ENCODE peak calls at places on chromosomes 16 and 17, in four cellular contexts. T, G, P and I are unnamed samples.

GRCh38 chr17:17351901-17352781 is 49.0 kb downstream of the NT5M start:
- DNase-seq in P (peak; percentile 93), T (peak; percentile 16), G (no peak), I (no peak)

GRCh38 chr17:57121308-57122042 is 36.4 kb downstream of the AKAP1 start:
- DNase-seq in P (peak; percentile 38), T (peak; percentile 41), G (no peak), I (no peak)

GRCh38 chr16:22322741-22323140 is 25.5 kb downstream of the POLR3E start:
- DNase-seq in T (no peak), G (no peak), P (no peak), I (no peak)

GRCh38 chr17:40551874-40552768 is 13.2 kb downstream of the CCR7 start:
- DNase-seq in P (peak; percentile 65), T (peak; percentile 29), G (peak; percentile 47), I (no peak)

GRCh38 chr17:58052951-58053715 is 30.1 kb upstream of the DYNLL2 start:
- DNase-seq in G (no peak), T (no peak), P (no peak), I (no peak)

GRCh38 chr17:68535903-68536302 is 23.7 kb downstream of the PRKAR1A start:
- DNase-seq in P (no peak), T (no peak), G (no peak), I (no peak)

GRCh38 chr16:3618782-3619166 is 7.4 kb upstream of the SLX4 start:
- DNase-seq in P (no peak), G (no peak), T (peak; percentile 24), I (no peak)

GRCh38 chr16:491225-491919 is 36.1 kb upstream of the CAPN15 start:
- DNase-seq in T (no peak), G (no peak), P (no peak), I (no peak)

GRCh38 chr17:79231766-79232287 is 157.2 kb downstream of the ENGASE start:
- DNase-seq in P (no peak), T (no peak), G (no peak), I (no peak)

GRCh38 chr16:79434771-79435170 is 165.8 kb downstream of the MAF start:
- DNase-seq in G (no peak), T (no peak), P (no peak), I (no peak)

GRCh38 chr17:51439395-51440229 is 179.3 kb downstream of the UTP18 start:
- DNase-seq in T (no peak), G (no peak), P (no peak), I (no peak)

GRCh38 chr17:40726919-40727318 is 23.4 kb upstream of the KRT24 start:
- DNase-seq in G (no peak), T (no peak), P (no peak), I (no peak)

GRCh38 chr17:75064460-75064859 is 17.4 kb downstream of the KCTD2 start:
- DNase-seq in G (no peak), T (no peak), P (no peak), I (no peak)

GRCh38 chr17:16419074-16419928 is 3.9 kb downstream of the TRPV2 start:
- DNase-seq in P (no peak), T (no peak), G (peak; percentile 63), I (no peak)

GRCh38 chr16:50666658-50667496 is 14.2 kb downstream of the SNX20 start:
- DNase-seq in G (peak; percentile 61), T (no peak), P (no peak), I (no peak)

GRCh38 chr16:88921603-88921995 is 55.1 kb upstream of the PABPN1L start:
- DNase-seq in T (no peak), P (no peak), G (no peak), I (no peak)

GRCh38 chr17:7984904-7985303 is 17.5 kb upstream of the GUCY2D start:
- DNase-seq in P (no peak), T (no peak), G (no peak), I (no peak)

GRCh38 chr16:67917140-67917851 is 14.4 kb downstream of the CTRL start:
- DNase-seq in T (no peak), G (no peak), P (no peak), I (no peak)

GRCh38 chr17:67421869-67422273 is 44.8 kb downstream of the PITPNC1 start:
- DNase-seq in G (peak; percentile 54), T (no peak), P (no peak), I (no peak)

GRCh38 chr16:19294156-19294649 is 8.7 kb downstream of the CLEC19A start:
- DNase-seq in G (no peak), T (no peak), P (no peak), I (peak; percentile 10)

GRCh38 chr17:71765437-71765836 is 355.4 kb upstream of the SOX9 start:
- DNase-seq in P (no peak), T (no peak), G (no peak), I (no peak)

GRCh38 chr17:75881678-75882454 is 3.5 kb upstream of the TRIM47 start:
- DNase-seq in G (no peak), P (no peak), T (no peak), I (no peak)

GRCh38 chr17:51487947-51488346 is 227.6 kb downstream of the UTP18 start:
- DNase-seq in P (peak; percentile 3), G (peak; percentile 14), T (no peak), I (peak; percentile 3)